ENCODE peak calls at places on chromosomes 1 and 21, in six cellular contexts. B, D, J, Y, G and S are unnamed samples.

GRCh38 chr1:192907545-192908243 is 98.9 kb downstream of the RGS2 start:
- DNase-seq in Y (no peak), G (no peak), D (no peak), J (no peak), B (no peak), S (no peak)

GRCh38 chr1:59399642-59400041 is 102.7 kb downstream of the FGGY start:
- DNase-seq in Y (no peak), G (no peak), D (no peak), B (no peak), J (no peak), S (no peak)

GRCh38 chr1:78114034-78114956 is 68.5 kb downstream of the GIPC2 start:
- DNase-seq in D (peak), B (peak), Y (peak), G (peak), J (peak), S (peak)

GRCh38 chr1:172473302-172473701 is 29.4 kb upstream of the PIGC start:
- DNase-seq in B (no peak), G (no peak), Y (no peak), J (peak), D (no peak), S (peak)

GRCh38 chr1:43541721-43542401 is 11.2 kb downstream of the PTPRF start:
- DNase-seq in J (no peak), B (no peak), Y (peak), D (no peak), G (no peak), S (no peak)

GRCh38 chr1:229440821-229441537 is 7.1 kb upstream of the ACTA1 start:
- DNase-seq in Y (no peak), B (no peak), G (peak), D (no peak), J (no peak), S (no peak)

GRCh38 chr21:42414928-42415769 is 11.4 kb downstream of the UBASH3A start:
- DNase-seq in Y (no peak), D (peak), B (peak), J (peak), G (peak), S (peak)

GRCh38 chr1:55926906-55927471 is 652.4 kb downstream of the PLPP3 start:
- DNase-seq in D (no peak), J (no peak), G (no peak), B (no peak), Y (no peak), S (no peak)

GRCh38 chr1:6975991-6976390 is 190.7 kb downstream of the CAMTA1 start:
- DNase-seq in Y (no peak), D (no peak), G (no peak), J (no peak), B (no peak), S (no peak)

GRCh38 chr1:91714867-91715381 is 171.0 kb downstream of the TGFBR3 start:
- DNase-seq in B (no peak), Y (no peak), J (no peak), G (no peak), D (peak), S (no peak)

GRCh38 chr1:174777262-174777661 is 222.5 kb upstream of the CACYBP start:
- DNase-seq in D (no peak), G (no peak), B (no peak), J (no peak), Y (no peak), S (no peak)

GRCh38 chr1:227542153-227543120 is 20.9 kb upstream of the ZNF678 start:
- DNase-seq in G (peak), B (peak), D (peak), Y (peak), J (peak), S (peak)

GRCh38 chr1:63122051-63122450 is 200.3 kb upstream of the FOXD3 start:
- DNase-seq in G (no peak), Y (no peak), D (no peak), J (peak), B (no peak), S (no peak)

GRCh38 chr1:38527373-38527966 is 332.1 kb downstream of the RRAGC start:
- DNase-seq in D (peak), Y (no peak), J (no peak), G (peak), B (no peak), S (no peak)

GRCh38 chr1:246215505-246215893 is 291.6 kb downstream of the SMYD3 start:
- DNase-seq in B (no peak), G (no peak), Y (no peak), J (no peak), D (no peak), S (peak)

GRCh38 chr1:23597635-23598388 is 38.5 kb upstream of the ID3 start:
- DNase-seq in B (no peak), J (no peak), D (no peak), Y (no peak), G (no peak), S (no peak)

GRCh38 chr1:6059866-6060265 is 14.2 kb downstream of the KCNAB2 start:
- DNase-seq in B (no peak), J (no peak), D (no peak), G (no peak), Y (no peak), S (no peak)

GRCh38 chr1:91712981-91713841 is 172.7 kb downstream of the TGFBR3 start:
- DNase-seq in B (no peak), D (no peak), G (peak), Y (no peak), J (no peak), S (peak)

GRCh38 chr1:231039161-231040018 is 664 bp downstream of the FAM89A start:
- DNase-seq in Y (no peak), G (no peak), J (no peak), D (peak), B (peak), S (peak)

GRCh38 chr1:8821084-8821483 is 3.6 kb upstream of the RERE start:
- DNase-seq in B (no peak), Y (no peak), G (no peak), J (peak), D (no peak), S (peak)

GRCh38 chr1:145740269-145740668 is 21.0 kb downstream of the CD160 start:
- DNase-seq in Y (no peak), G (no peak), D (no peak), B (no peak), J (no peak), S (no peak)

GRCh38 chr1:203500279-203500678 is 6.3 kb downstream of the OPTC start:
- DNase-seq in Y (no peak), J (no peak), G (no peak), D (no peak), B (no peak), S (no peak)

GRCh38 chr1:183273300-183273699 is 87.2 kb downstream of the LAMC2 start:
- DNase-seq in B (no peak), G (no peak), D (no peak), Y (no peak), J (no peak), S (no peak)

GRCh38 chr1:9399510-9400424 is 107.1 kb downstream of the SPSB1 start:
- DNase-seq in B (no peak), G (no peak), Y (peak), J (peak), D (no peak), S (peak)

GRCh38 chr1:206455681-206456344 is 14.5 kb upstream of the IKBKE start:
- DNase-seq in D (peak), J (peak), B (no peak), G (no peak), Y (no peak), S (no peak)

GRCh38 chr1:43188106-43188505 is 16.0 kb downstream of the CFAP57 start:
- DNase-seq in B (no peak), Y (no peak), G (no peak), D (no peak), J (no peak), S (no peak)

GRCh38 chr1:87154351-87154750 is 174.3 kb upstream of the LMO4 start:
- DNase-seq in Y (no peak), D (no peak), B (no peak), J (no peak), G (no peak), S (peak)

GRCh38 chr1:39398278-39399010 is 93.0 kb upstream of the BMP8A start:
- DNase-seq in D (peak), Y (peak), G (no peak), B (peak), J (peak), S (peak)

GRCh38 chr1:102241431-102242338 is 245.0 kb upstream of the OLFM3 start:
- DNase-seq in D (no peak), B (no peak), Y (no peak), J (no peak), G (peak), S (peak)

GRCh38 chr1:160169553-160170399 is 18.4 kb downstream of the ATP1A4 start:
- DNase-seq in Y (no peak), G (peak), D (no peak), J (no peak), B (no peak), S (peak)

GRCh38 chr1:160167056-160167455 is 15.7 kb downstream of the ATP1A4 start:
- DNase-seq in Y (no peak), G (no peak), J (no peak), B (no peak), D (no peak), S (no peak)

GRCh38 chr1:160168016-160168415 is 16.6 kb downstream of the ATP1A4 start:
- DNase-seq in J (no peak), Y (no peak), D (no peak), G (no peak), B (no peak), S (peak)

GRCh38 chr1:160167580-160167979 is 16.2 kb downstream of the ATP1A4 start:
- DNase-seq in Y (no peak), B (no peak), G (no peak), J (no peak), D (no peak), S (peak)

DNA sequence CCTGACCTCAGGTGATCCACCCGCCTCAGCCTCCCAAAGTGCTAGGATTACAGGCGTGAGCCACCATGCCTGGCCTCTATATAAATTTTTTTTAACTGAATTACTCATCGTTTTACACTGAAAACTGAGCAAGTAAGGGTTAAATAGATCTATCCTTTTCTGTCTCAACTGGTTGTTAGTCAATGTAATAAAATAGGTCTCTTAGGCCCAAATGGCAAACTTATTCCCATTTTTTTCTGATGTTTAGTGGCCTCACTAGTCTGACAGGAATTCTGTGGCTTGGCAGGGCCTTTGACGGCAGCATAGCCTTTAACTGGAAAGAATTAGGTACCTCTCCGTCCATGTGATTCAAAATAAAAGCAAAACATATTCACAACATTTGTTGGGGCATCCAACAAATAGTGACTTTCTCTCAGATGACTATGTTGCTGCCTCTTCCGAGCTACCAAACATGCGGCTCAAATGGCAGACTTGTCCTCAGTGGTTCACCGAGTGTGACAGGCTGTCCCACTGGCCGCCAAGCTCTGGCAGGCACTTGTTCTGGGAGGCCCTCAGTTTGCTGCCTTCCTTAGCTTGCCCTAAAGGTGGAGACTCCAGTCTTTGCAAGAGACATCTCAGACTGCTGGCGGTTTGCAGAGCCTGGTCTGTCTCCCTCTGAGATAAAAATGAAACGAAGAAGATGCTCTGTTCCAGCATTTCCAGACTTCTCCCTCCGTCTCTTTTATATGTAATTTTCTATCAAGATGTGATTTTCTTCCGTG is 17.4 kb downstream of the ATP1A4 start:
- DNase-seq in D (no peak), Y (no peak), G (no peak), J (no peak), B (no peak), S (peak)
- TF ChIP-seq MAX in D (no peak), Y (no peak), G (no peak), J (no peak), B (no peak), S (no peak)

GRCh38 chr1:223143760-223144248 is 756 bp upstream of the TLR5 start:
- DNase-seq in G (peak), Y (no peak), D (peak), B (no peak), J (no peak), S (peak)
- TF ChIP-seq MYC in G (no peak), Y (no peak), D (no peak), B (no peak), J (no peak), S (no peak)

DNA sequence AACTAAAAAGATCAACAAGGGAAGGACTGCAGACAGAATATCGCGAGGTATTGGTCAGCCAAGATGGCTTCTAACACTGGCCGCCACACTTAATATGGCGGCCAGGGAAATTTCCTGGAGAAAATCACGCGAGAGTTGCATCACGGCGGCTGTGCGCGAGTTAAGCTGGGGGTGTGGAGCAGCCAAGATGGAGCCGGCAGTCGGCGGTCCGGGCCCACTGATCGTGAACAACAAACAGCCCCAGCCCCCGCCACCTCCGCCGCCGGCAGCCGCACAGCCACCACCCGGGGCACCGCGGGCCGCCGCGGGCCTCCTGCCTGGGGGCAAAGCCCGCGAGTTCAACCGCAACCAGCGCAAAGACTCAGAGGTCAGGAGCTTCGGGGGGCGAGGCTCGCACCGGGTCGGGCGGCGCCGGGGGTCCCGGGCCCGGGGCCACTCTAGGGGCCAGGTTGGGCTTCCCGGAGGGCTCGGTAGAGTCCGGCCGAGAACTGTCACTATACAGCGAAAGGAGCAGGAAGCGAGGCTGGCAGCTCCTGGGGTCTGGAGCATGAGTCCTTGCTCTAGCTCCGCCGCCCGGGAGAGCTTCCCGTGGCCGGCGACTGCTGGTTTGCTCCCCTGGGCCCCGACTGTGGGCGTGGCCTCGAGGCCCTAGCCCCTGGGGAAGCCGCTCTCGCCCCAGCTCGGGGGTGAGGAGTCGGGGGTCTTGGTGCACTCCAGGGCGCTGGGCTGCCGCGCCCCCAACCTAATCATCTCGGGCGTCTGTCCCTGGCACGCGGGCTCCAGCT is at the start of gene STRIP1:
- DNase-seq in B (peak), J (peak), G (peak), D (peak), Y (peak), S (peak)
- TF ChIP-seq POLR2A in B (peak), J (peak), G (peak), D (peak), Y (peak), S (peak)

GRCh38 chr1:201503397-201504176 is 3.3 kb downstream of the CSRP1 start:
- DNase-seq in G (no peak), D (no peak), J (peak), B (peak), Y (peak), S (no peak)
- TF ChIP-seq MAX in G (no peak), D (no peak), J (no peak), B (peak), Y (no peak), S (no peak)

GRCh38 chr21:25370311-25370744 is 237.0 kb downstream of the MRPL39 start:
- DNase-seq in G (no peak), D (no peak), J (peak), Y (no peak), B (no peak), S (no peak)

GRCh38 chr21:25369524-25370300 is 237.6 kb downstream of the MRPL39 start:
- DNase-seq in J (no peak), Y (no peak), D (no peak), G (no peak), B (no peak), S (no peak)

GRCh38 chr21:25375675-25376074 is 231.6 kb downstream of the MRPL39 start:
- DNase-seq in Y (no peak), D (no peak), G (no peak), B (no peak), J (peak), S (no peak)

GRCh38 chr21:25371831-25372434 is 235.3 kb downstream of the MRPL39 start:
- DNase-seq in D (no peak), G (no peak), Y (no peak), J (no peak), B (no peak), S (no peak)

DNA sequence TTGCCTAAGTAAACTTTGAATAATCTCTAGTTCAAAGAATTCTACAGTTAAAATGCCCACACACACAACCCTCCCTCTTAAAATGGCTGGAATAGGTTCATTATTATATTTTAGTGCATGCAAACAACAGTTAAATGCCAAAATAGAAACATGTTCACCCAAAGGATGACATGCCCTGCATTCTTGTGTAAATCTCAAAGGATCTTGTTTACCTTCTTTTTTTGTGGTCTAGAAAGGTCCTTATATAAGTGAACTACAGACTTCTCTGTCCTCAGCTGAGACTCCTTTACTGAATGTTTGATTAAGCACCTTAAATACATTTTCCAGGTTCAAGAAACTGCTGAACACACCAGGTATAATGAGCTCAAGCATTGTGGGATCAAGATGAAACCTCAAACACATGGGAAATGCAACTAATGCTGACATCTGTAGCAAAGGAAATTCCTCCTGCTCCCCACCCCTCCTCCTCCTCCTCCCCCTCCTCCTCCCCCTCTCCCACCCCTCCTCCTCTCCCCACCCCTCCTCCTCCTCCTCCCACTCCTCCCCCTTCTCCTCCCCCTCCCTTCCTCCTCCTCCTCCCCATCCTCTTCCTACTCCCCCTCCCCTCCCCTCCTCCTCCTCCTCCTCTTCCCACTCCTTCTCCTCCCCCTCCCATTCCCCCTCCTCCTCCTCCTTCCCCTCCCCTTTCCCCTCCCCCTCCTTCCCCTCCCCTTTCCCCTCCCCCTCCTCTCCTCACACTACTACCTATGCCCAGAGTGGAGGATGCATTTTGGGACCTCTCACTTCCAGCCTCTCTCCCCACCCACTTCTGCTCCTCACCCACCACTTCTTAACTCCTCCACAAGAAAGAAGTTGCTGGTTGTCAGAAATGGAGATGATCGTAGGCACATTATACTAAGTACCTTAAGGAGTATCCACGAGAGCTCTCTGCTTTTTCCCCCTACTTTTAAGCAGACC is 233.9 kb downstream of the MRPL39 start:
- DNase-seq in J (no peak), D (no peak), Y (no peak), G (no peak), B (no peak), S (no peak)
- TF ChIP-seq MYC in J (no peak), D (no peak), Y (no peak), G (no peak), B (no peak), S (no peak)

GRCh38 chr1:18191868-18192155 is 84.2 kb downstream of the IGSF21 start:
- DNase-seq in B (no peak), G (no peak), D (no peak), J (no peak), Y (no peak), S (no peak)

GRCh38 chr1:18190598-18190997 is 83.0 kb downstream of the IGSF21 start:
- DNase-seq in D (no peak), J (no peak), Y (no peak), G (no peak), B (no peak), S (no peak)

GRCh38 chr1:18192974-18193373 is 85.4 kb downstream of the IGSF21 start:
- DNase-seq in D (no peak), G (no peak), J (no peak), Y (no peak), B (no peak), S (no peak)

GRCh38 chr1:18191037-18191867 is 83.7 kb downstream of the IGSF21 start:
- DNase-seq in B (no peak), G (no peak), Y (no peak), J (no peak), D (no peak), S (no peak)

DNA sequence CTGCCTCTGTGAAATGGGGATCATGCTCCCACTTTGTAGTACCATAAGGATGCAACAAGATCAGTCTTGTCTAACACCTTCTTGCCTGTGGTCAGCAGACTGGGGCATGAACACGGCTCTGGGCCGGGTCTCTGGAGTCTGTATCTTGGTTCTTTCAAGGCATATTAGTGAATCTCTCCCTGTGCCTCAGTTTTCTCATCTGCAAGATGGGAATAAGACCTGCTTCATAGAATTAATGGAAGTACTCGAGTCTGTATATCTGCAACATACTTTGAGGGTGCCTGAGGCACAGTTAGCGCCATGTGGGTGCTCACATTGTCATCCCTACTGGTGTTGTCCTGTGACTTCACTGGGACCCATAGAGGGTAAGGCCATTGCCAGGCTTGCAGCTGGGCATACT is 84.6 kb downstream of the IGSF21 start:
- DNase-seq in Y (no peak), D (no peak), B (no peak), G (no peak), J (no peak), S (no peak)
- TF ChIP-seq POLR2A in Y (no peak), D (no peak), B (no peak), G (no peak), J (no peak), S (no peak)